ENCODE peak calls at places on chromosomes 3 and 15, in eight cellular contexts. O is NB4, Z is thoracic aorta, Q is right lobe of liver, B is A549, H is adrenal gland, F is foreskin fibroblast, W is ovary. E is an unnamed sample.

GRCh38 chr3:71168043-71168720 is 415.3 kb downstream of the FOXP1 start:
- DNase-seq in O (no peak), Z (no peak), Q (no peak), B (no peak), H (no peak), F (no peak), W (no peak), E (peak)

GRCh38 chr15:57611938-57612337 is 20.2 kb downstream of the MYZAP start:
- DNase-seq in O (no peak), Z (no peak), Q (no peak), B (peak), H (peak), F (peak), W (peak), E (no peak)

GRCh38 chr3:141979050-141979671 is 102.7 kb downstream of the ATP1B3 start:
- DNase-seq in O (no peak), Z (no peak), Q (no peak), B (peak), H (no peak), F (peak), W (no peak), E (no peak)

GRCh38 chr3:141858312-141858711 is 18.1 kb upstream of the ATP1B3 start:
- DNase-seq in O (no peak), Z (no peak), Q (no peak), B (no peak), H (no peak), F (no peak), W (no peak), E (no peak)

GRCh38 chr15:67556964-67557570 is 14.6 kb downstream of the MAP2K5 start:
- DNase-seq in O (no peak), Z (no peak), Q (no peak), B (no peak), H (no peak), F (no peak), W (no peak), E (no peak)

GRCh38 chr15:99344639-99345038 is 93.4 kb downstream of the LRRC28 start:
- DNase-seq in O (peak), Z (no peak), Q (no peak), B (no peak), H (no peak), F (no peak), W (no peak), E (no peak)

GRCh38 chr15:40327338-40327917 is 3.9 kb downstream of the INAFM2 start:
- DNase-seq in O (no peak), Z (no peak), Q (no peak), B (no peak), H (no peak), F (no peak), W (no peak), E (no peak)

GRCh38 chr15:99729920-99730319 is 3.3 kb downstream of the LYSMD4 start:
- DNase-seq in O (peak), Z (no peak), Q (no peak), B (peak), H (no peak), F (peak), W (peak), E (no peak)

GRCh38 chr3:47856669-47857068 is 53.7 kb downstream of the DHX30 start:
- DNase-seq in O (no peak), Z (no peak), Q (no peak), B (no peak), H (peak), F (no peak), W (peak), E (no peak)

GRCh38 chr15:80418892-80419537 is 14.8 kb downstream of the ARNT2 start:
- DNase-seq in O (peak), Z (no peak), Q (no peak), B (peak), H (no peak), F (peak), W (no peak), E (peak)

GRCh38 chr3:7779331-7779730 is 722.3 kb upstream of the LMCD1 start:
- DNase-seq in O (no peak), Z (no peak), Q (no peak), B (no peak), H (peak), F (no peak), W (no peak), E (no peak)

GRCh38 chr3:191328963-191329653 is at the start of gene CCDC50:
- DNase-seq in O (peak), Z (peak), Q (peak), B (peak), H (peak), F (peak), W (peak), E (peak)

GRCh38 chr3:167716920-167717319 is 17.8 kb downstream of the PDCD10 start:
- DNase-seq in O (no peak), Z (no peak), Q (no peak), B (peak), H (no peak), F (no peak), W (no peak), E (no peak)

GRCh38 chr15:60721232-60721576 is 242.3 kb upstream of the ICE2 start:
- DNase-seq in O (no peak), Z (no peak), Q (no peak), B (no peak), H (no peak), F (no peak), W (no peak), E (no peak)

GRCh38 chr15:51121631-51122225 is 27.0 kb upstream of the TNFAIP8L3 start:
- DNase-seq in O (no peak), Z (no peak), Q (no peak), B (no peak), H (no peak), F (no peak), W (no peak), E (no peak)

GRCh38 chr15:77860101-77860691 is 217.3 kb downstream of the TBC1D2B start:
- DNase-seq in O (no peak), Z (no peak), Q (no peak), B (no peak), H (no peak), F (no peak), W (no peak), E (no peak)

GRCh38 chr15:74396445-74397238 is 29.2 kb upstream of the CYP11A1 start:
- DNase-seq in O (peak), Z (no peak), Q (no peak), B (peak), H (no peak), F (peak), W (no peak), E (no peak)

GRCh38 chr15:32851619-32852416 is 134.0 kb downstream of the GREM1 start:
- DNase-seq in O (no peak), Z (no peak), Q (no peak), B (peak), H (no peak), F (peak), W (no peak), E (peak)

GRCh38 chr3:39788484-39788883 is 20.9 kb upstream of the MYRIP start:
- DNase-seq in O (no peak), Z (no peak), Q (no peak), B (no peak), H (no peak), F (no peak), W (no peak), E (no peak)

GRCh38 chr3:40237892-40238571 is 71.5 kb upstream of the EIF1B start:
- DNase-seq in O (no peak), Z (no peak), Q (no peak), B (peak), H (no peak), F (peak), W (no peak), E (no peak)

GRCh38 chr3:123843668-123844067 is 40.5 kb downstream of the MYLK start:
- DNase-seq in O (no peak), Z (no peak), Q (no peak), B (no peak), H (no peak), F (peak), W (no peak), E (no peak)

GRCh38 chr3:170226426-170226960 is 4.3 kb downstream of the PRKCI start:
- DNase-seq in O (no peak), Z (no peak), Q (no peak), B (no peak), H (no peak), F (no peak), W (no peak), E (no peak)

GRCh38 chr3:140223631-140224030 is 288.6 kb downstream of the CLSTN2 start:
- DNase-seq in O (no peak), Z (no peak), Q (no peak), B (peak), H (no peak), F (no peak), W (no peak), E (no peak)

GRCh38 chr3:23580337-23580736 is 225.4 kb upstream of the UBE2E1 start:
- DNase-seq in O (no peak), Z (no peak), Q (no peak), B (peak), H (no peak), F (no peak), W (no peak), E (no peak)

GRCh38 chr3:117660941-117661635 is 951.5 kb downstream of the TUSC7 start:
- DNase-seq in O (no peak), Z (no peak), Q (no peak), B (no peak), H (no peak), F (peak), W (no peak), E (peak)

GRCh38 chr15:53576841-53577240 is 182.6 kb downstream of the WDR72 start:
- DNase-seq in O (no peak), Z (no peak), Q (no peak), B (no peak), H (no peak), F (no peak), W (no peak), E (no peak)

GRCh38 chr15:56128081-56128480 is 115.6 kb downstream of the RFX7 start:
- DNase-seq in O (no peak), Z (no peak), Q (no peak), B (no peak), H (no peak), F (no peak), W (no peak), E (no peak)

GRCh38 chr15:68052431-68052830 is 1.7 kb upstream of the PIAS1 start:
- DNase-seq in O (no peak), Z (no peak), Q (no peak), B (no peak), H (no peak), F (no peak), W (no peak), E (no peak)

GRCh38 chr15:80478075-80478474 is 73.9 kb downstream of the ARNT2 start:
- DNase-seq in O (no peak), Z (no peak), Q (no peak), B (no peak), H (no peak), F (no peak), W (no peak), E (no peak)

GRCh38 chr3:127692501-127693335 is 20.0 kb downstream of the ABTB1 start:
- DNase-seq in O (no peak), Z (no peak), Q (peak), B (no peak), H (no peak), F (no peak), W (no peak), E (no peak)

GRCh38 chr3:129022114-129022994 is 21.2 kb downstream of the EFCC1 start:
- DNase-seq in O (no peak), Z (no peak), Q (no peak), B (no peak), H (peak), F (peak), W (peak), E (no peak)

DNA sequence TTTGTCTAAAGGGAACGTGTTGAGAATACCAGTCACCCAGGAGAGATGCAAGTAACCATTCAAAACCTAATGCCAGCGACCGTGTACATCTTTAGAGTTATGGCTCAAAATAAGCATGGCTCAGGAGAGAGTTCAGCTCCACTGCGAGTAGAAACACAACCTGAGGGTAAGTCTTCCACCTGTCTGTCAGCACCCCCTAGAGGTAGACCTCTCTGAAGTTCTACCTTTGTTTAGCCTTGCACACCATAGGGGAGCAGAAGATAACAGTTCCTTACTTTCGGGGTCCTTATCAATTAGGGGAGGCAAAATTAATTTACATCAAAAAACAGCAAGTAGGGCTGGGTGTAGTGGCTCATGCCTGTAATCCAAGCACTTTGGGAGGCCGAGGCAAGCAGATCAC is 124.4 kb downstream of the HCN4 start:
- DNase-seq in O (peak), Z (no peak), Q (no peak), B (peak), H (no peak), F (no peak), W (no peak), E (no peak)
- TF ChIP-seq CTCF in O (peak), Z (no peak), Q (peak), B (peak), H (no peak), F (no peak), W (no peak), E (no peak)

DNA sequence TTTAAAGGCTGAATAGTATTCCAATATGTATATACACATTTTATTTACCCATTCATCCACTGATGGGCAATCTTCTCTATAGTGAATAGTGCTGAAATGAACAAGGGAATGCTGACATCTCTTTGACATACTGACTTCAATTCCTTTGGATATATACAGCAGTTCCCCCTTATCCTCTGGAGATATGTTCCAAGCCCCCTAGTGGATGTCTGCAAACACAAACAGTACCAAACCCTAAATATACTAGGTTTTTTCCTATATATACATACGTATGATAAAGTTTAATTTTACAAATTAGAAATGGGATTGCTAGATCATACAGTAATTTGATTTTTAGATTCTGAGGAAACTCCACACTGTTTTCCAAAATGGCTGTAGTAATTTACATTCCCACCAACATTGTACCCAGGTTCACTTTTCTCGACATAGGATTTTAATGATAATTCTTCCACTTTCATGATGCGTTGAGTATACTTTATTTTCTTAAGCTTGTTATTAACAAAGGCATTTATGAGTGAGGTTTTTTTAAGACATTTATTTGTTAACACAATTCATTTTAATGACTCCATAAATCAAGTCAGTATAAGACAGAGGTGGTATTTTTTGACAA is 38.2 kb downstream of the VPS13C start:
- DNase-seq in O (peak), Z (no peak), Q (no peak), B (peak), H (no peak), F (no peak), W (no peak), E (no peak)
- TF ChIP-seq CTCF in O (peak), Z (no peak), Q (peak), B (peak), H (no peak), F (peak), W (no peak), E (no peak)

GRCh38 chr3:31724144-31724543 is 191.4 kb downstream of the STT3B start:
- DNase-seq in O (no peak), Z (no peak), Q (no peak), B (no peak), H (no peak), F (no peak), W (no peak), E (no peak)
- TF ChIP-seq CTCF in O (no peak), Z (no peak), Q (no peak), B (no peak), H (no peak), F (no peak), W (no peak), E (no peak)

GRCh38 chr15:23576034-23576433 is 10.6 kb downstream of the MKRN3 start:
- DNase-seq in O (no peak), Z (no peak), Q (no peak), B (no peak), H (no peak), F (no peak), W (no peak), E (no peak)

GRCh38 chr15:23570466-23570865 is 5.0 kb downstream of the MKRN3 start:
- DNase-seq in O (no peak), Z (no peak), Q (no peak), B (peak), H (no peak), F (no peak), W (no peak), E (no peak)

GRCh38 chr15:23578521-23579150 is 13.2 kb downstream of the MKRN3 start:
- DNase-seq in O (no peak), Z (no peak), Q (no peak), B (peak), H (no peak), F (no peak), W (no peak), E (no peak)

GRCh38 chr15:23572844-23573243 is 7.4 kb downstream of the MKRN3 start:
- DNase-seq in O (no peak), Z (no peak), Q (no peak), B (no peak), H (no peak), F (no peak), W (no peak), E (no peak)

DNA sequence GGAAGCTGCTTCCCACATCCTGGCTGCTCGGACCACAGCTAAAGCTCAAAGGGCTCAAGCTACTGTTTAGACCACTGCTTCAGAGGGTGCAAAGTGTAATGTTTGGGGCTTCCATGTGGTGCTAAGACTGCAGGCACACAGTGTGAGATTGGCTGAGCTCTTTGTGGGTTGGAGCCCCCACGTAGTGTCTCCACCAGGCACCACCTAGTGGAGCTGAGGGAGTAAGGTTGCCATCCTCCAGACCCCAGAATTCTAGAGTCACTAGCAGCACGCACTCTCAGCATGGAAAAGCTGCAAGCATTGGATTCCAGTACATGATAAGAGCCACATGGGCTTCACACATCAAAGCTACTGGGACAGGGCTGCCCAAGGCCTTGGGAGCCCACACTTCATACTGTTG is 9.3 kb downstream of the MKRN3 start:
- DNase-seq in O (no peak), Z (no peak), Q (no peak), B (peak), H (no peak), F (no peak), W (no peak), E (no peak)
- TF ChIP-seq CTCF in O (no peak), Z (no peak), Q (no peak), B (no peak), H (no peak), F (no peak), W (no peak), E (no peak)

GRCh38 chr15:36449084-36449661 is 130.3 kb upstream of the CDIN1 start:
- DNase-seq in O (no peak), Z (no peak), Q (no peak), B (peak), H (no peak), F (no peak), W (no peak), E (no peak)
- TF ChIP-seq CTCF in O (no peak), Z (no peak), Q (no peak), B (no peak), H (no peak), F (no peak), W (no peak), E (no peak)

GRCh38 chr15:29259233-29259632 is 10.4 kb downstream of the NSMCE3 start:
- DNase-seq in O (no peak), Z (no peak), Q (no peak), B (no peak), H (no peak), F (no peak), W (no peak), E (no peak)
- TF ChIP-seq CTCF in O (no peak), Z (no peak), Q (no peak), B (no peak), H (no peak), F (no peak), W (no peak), E (no peak)

GRCh38 chr3:82163907-82164520 is 402.6 kb upstream of the GBE1 start:
- DNase-seq in O (peak), Z (no peak), Q (no peak), B (peak), H (no peak), F (no peak), W (no peak), E (no peak)
- TF ChIP-seq CTCF in O (no peak), Z (no peak), Q (peak), B (no peak), H (no peak), F (peak), W (no peak), E (no peak)

GRCh38 chr3:54582424-54582823 is 345.4 kb downstream of the LRTM1 start:
- DNase-seq in O (no peak), Z (no peak), Q (no peak), B (no peak), H (no peak), F (no peak), W (no peak), E (no peak)
- TF ChIP-seq CTCF in O (no peak), Z (no peak), Q (no peak), B (no peak), H (no peak), F (no peak), W (no peak), E (no peak)

DNA sequence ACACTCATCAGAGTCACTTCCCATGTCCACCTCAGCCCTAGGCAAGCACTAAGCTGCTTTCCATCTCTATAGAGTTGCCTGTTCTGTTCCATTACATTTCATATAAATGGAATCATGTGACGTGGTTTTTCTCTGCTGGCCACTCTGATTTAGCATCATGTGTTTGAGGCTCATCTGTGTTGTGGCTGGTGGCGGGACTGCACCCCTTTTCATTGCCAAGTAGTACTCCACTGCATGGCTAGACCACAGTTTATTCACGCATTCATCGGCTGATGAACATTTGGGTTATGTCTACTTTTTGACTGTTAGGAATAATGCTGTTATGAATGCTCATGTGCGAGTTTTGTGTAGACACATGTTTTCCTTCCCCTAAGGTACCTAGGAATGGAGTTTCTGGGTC is 114.9 kb downstream of the TMEM266 start:
- DNase-seq in O (no peak), Z (no peak), Q (no peak), B (no peak), H (no peak), F (no peak), W (no peak), E (no peak)
- TF ChIP-seq CTCF in O (no peak), Z (no peak), Q (no peak), B (no peak), H (no peak), F (no peak), W (no peak), E (no peak)